ENCODE peak calls at places on chromosome 20, in seven cellular contexts. V, W, J, D, C, K and L are unnamed samples.

GRCh38 chr20:17643531-17644188 is 38.4 kb downstream of the RRBP1 start:
- DNase-seq in V (no peak), W (no peak), J (peak; percentile 18), D (no peak), C (no peak), K (no peak), L (no peak)

GRCh38 chr20:50717974-50718761 is 13.2 kb upstream of the PARD6B start:
- DNase-seq in V (no peak), W (no peak), J (no peak), D (no peak), C (no peak), K (no peak), L (no peak)

GRCh38 chr20:9409981-9410380 is 104.4 kb upstream of the LAMP5 start:
- DNase-seq in V (no peak), W (no peak), J (no peak), D (no peak), C (no peak), K (no peak), L (no peak)

GRCh38 chr20:53677447-53678314 is 84.0 kb upstream of the ZNF217 start:
- DNase-seq in V (peak; percentile 32), W (peak; percentile 48), J (peak; percentile 38), D (peak; percentile 31), C (peak; percentile 45), K (no peak), L (no peak)

GRCh38 chr20:9839626-9840025 is 750 bp upstream of the PAK5 start:
- DNase-seq in V (no peak), W (no peak), J (no peak), D (no peak), C (no peak), K (no peak), L (no peak)

GRCh38 chr20:51462566-51463276 is 79.8 kb downstream of the NFATC2 start:
- DNase-seq in V (peak; percentile 86), W (peak; percentile 69), J (no peak), D (no peak), C (peak; percentile 85), K (no peak), L (peak; percentile 68)

GRCh38 chr20:50992733-50993457 is 30.0 kb downstream of the KCNG1 start:
- DNase-seq in V (no peak), W (no peak), J (no peak), D (no peak), C (no peak), K (no peak), L (no peak)

GRCh38 chr20:62219992-62220665 is at the start of gene HRH3:
- DNase-seq in V (no peak), W (no peak), J (no peak), D (peak; percentile 31), C (no peak), K (peak; percentile 83), L (no peak)

GRCh38 chr20:49983848-49984408 is 1.1 kb downstream of the SNAI1 start:
- DNase-seq in V (peak; percentile 29), W (no peak), J (no peak), D (no peak), C (no peak), K (no peak), L (no peak)

GRCh38 chr20:59939879-59940128 is 301 bp downstream of the PPP1R3D start:
- DNase-seq in V (peak; percentile 52), W (no peak), J (peak; percentile 81), D (no peak), C (peak; percentile 35), K (no peak), L (no peak)

GRCh38 chr20:63424613-63425012 is 47.8 kb downstream of the KCNQ2 start:
- DNase-seq in V (no peak), W (no peak), J (no peak), D (no peak), C (no peak), K (no peak), L (no peak)

GRCh38 chr20:62417981-62418708 is 9.2 kb downstream of the RBBP8NL start:
- DNase-seq in V (no peak), W (no peak), J (no peak), D (no peak), C (no peak), K (no peak), L (no peak)

GRCh38 chr20:8474027-8474668 is 342.1 kb downstream of the PLCB1 start:
- DNase-seq in V (no peak), W (no peak), J (no peak), D (no peak), C (no peak), K (no peak), L (no peak)

GRCh38 chr20:50285376-50286173 is 94.9 kb downstream of the CEBPB start:
- DNase-seq in V (no peak), W (no peak), J (no peak), D (no peak), C (peak; percentile 66), K (no peak), L (no peak)

GRCh38 chr20:56630506-56631317 is 1.6 kb downstream of the TFAP2C start:
- DNase-seq in V (no peak), W (no peak), J (no peak), D (no peak), C (no peak), K (peak; percentile 59), L (no peak)

GRCh38 chr20:48841861-48842529 is 14.2 kb upstream of the PREX1 start:
- DNase-seq in V (no peak), W (no peak), J (no peak), D (no peak), C (no peak), K (no peak), L (no peak)

GRCh38 chr20:19522080-19522801 is 235.8 kb upstream of the RIN2 start:
- DNase-seq in V (no peak), W (no peak), J (no peak), D (no peak), C (no peak), K (no peak), L (no peak)

GRCh38 chr20:1165521-1165920 is 19.3 kb downstream of the TMEM74B start:
- DNase-seq in V (no peak), W (no peak), J (no peak), D (no peak), C (no peak), K (no peak), L (no peak)

GRCh38 chr20:10466325-10466724 is 31.2 kb downstream of the SLX4IP start:
- DNase-seq in V (no peak), W (no peak), J (no peak), D (no peak), C (no peak), K (no peak), L (no peak)

GRCh38 chr20:50450961-50451752 is 59.0 kb upstream of the PTPN1 start:
- DNase-seq in V (no peak), W (peak; percentile 55), J (no peak), D (peak; percentile 23), C (peak; percentile 75), K (no peak), L (no peak)

GRCh38 chr20:17109307-17109706 is 117.5 kb upstream of the PCSK2 start:
- DNase-seq in V (no peak), W (no peak), J (no peak), D (no peak), C (no peak), K (no peak), L (no peak)

GRCh38 chr20:61815176-61815575 is 250.5 kb downstream of the TAF4 start:
- DNase-seq in V (no peak), W (no peak), J (no peak), D (no peak), C (no peak), K (peak; percentile 20), L (no peak)

GRCh38 chr20:62977613-62978558 is 25.4 kb downstream of the SLC17A9 start:
- DNase-seq in V (no peak), W (no peak), J (no peak), D (peak; percentile 82), C (no peak), K (no peak), L (no peak)

GRCh38 chr20:1278323-1278660 is 12.2 kb downstream of the SNPH start:
- DNase-seq in V (no peak), W (no peak), J (no peak), D (no peak), C (no peak), K (no peak), L (no peak)

GRCh38 chr20:21534453-21534852 is 20.6 kb upstream of the NKX2-2 start:
- DNase-seq in V (no peak), W (no peak), J (no peak), D (no peak), C (no peak), K (no peak), L (no peak)

GRCh38 chr20:53734006-53734688 is 140.5 kb upstream of the ZNF217 start:
- DNase-seq in V (no peak), W (no peak), J (no peak), D (no peak), C (no peak), K (no peak), L (no peak)

GRCh38 chr20:60138263-60139127 is 180.3 kb downstream of the CDH26 start:
- DNase-seq in V (peak; percentile 59), W (no peak), J (peak; percentile 79), D (peak; percentile 38), C (peak; percentile 31), K (peak; percentile 75), L (no peak)

GRCh38 chr20:24651973-24652340 is 182.5 kb downstream of the SYNDIG1 start:
- DNase-seq in V (no peak), W (no peak), J (no peak), D (no peak), C (no peak), K (no peak), L (no peak)
- H3K27ac ChIP-seq in V (no peak overlapping the region), W (no peak overlapping the region), J (no peak overlapping the region), D (no peak overlapping the region), C (no peak overlapping the region), K (no peak overlapping the region), L (no peak overlapping the region)

GRCh38 chr20:36094497-36094896 is 60.0 kb upstream of the EPB41L1 start:
- DNase-seq in V (no peak), W (peak; percentile 44), J (no peak), D (no peak), C (no peak), K (no peak), L (no peak)
- H3K4me3 ChIP-seq in V (peak overlapping the region; percentile 79), W (peak overlapping the region; percentile 76), J (peak overlapping the region; percentile 65), D (no peak overlapping the region), C (peak overlapping the region; percentile 94), K (peak overlapping the region; percentile 72), L (peak overlapping the region; percentile 65)

GRCh38 chr20:46090095-46090388 is 280 bp upstream of the NCOA5 start:
- DNase-seq in V (no peak), W (no peak), J (no peak), D (no peak), C (no peak), K (no peak), L (no peak)
- TF ChIP-seq CTCF in V (no peak), W (no peak), J (no peak), D (no peak), C (no peak), K (no peak), L (no peak)

DNA sequence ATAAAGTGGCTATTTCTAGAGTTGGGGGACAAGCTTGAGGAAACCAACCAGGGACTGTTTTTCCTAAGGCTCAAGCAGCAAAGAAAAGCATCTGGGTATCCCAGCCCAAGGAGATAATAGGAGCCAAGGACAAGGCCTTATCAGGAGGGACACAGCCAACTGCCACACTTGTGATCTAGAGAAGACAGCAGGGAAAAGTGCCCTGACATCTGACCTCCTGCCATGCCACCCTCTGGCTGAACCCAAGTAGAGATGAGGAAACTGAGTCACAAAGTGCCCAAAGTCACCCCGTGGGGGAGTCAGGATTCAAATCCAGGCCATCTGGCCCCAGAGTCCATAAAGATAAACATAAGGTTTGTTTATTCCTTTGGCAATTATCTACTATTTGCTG is 3.6 kb upstream of the LBP start:
- DNase-seq in V (no peak), W (no peak), J (no peak), D (no peak), C (no peak), K (no peak), L (no peak)
- H3K27ac ChIP-seq in V (no peak overlapping the region), W (peak overlapping the region; percentile 62), J (no peak overlapping the region), D (no peak overlapping the region), C (no peak overlapping the region), K (no peak overlapping the region), L (no peak overlapping the region)

GRCh38 chr20:44208165-44208564 is 2.4 kb downstream of the OSER1 start:
- DNase-seq in V (no peak), W (no peak), J (no peak), D (no peak), C (no peak), K (no peak), L (no peak)
- H3K4me3 ChIP-seq in V (peak overlapping the region; percentile 96), W (no peak overlapping the region), J (peak overlapping the region; percentile 77), D (no peak overlapping the region), C (peak overlapping the region; percentile 98), K (no peak overlapping the region), L (peak overlapping the region; percentile 95)